ENCODE peak calls at places on chromosomes 3 and 15, in six cellular contexts. Q is H9, R is GM23248, C is K562, Y is H1, Z is PC-3. S is an unnamed sample. For H4K20me1, the result is how much of the 10 kb centered on the place peaks cover.

GRCh38 chr15:101551696-101552591 is 62.4 kb upstream of the PCSK6 start:
- DNase-seq in C (no peak), Y (no peak), R (no peak), Z (no peak), Q (no peak), S (no peak)

GRCh38 chr15:36784098-36784670 is 204.8 kb downstream of the CDIN1 start:
- DNase-seq in R (no peak), Z (no peak), Q (no peak), Y (no peak), C (no peak), S (no peak)

GRCh38 chr15:66698318-66698961 is 3.6 kb upstream of the SMAD6 start:
- DNase-seq in Q (peak), C (peak), Y (peak), R (peak), Z (peak), S (peak)

GRCh38 chr15:62334581-62334980 is 169.5 kb upstream of the C2CD4B start:
- DNase-seq in Z (no peak), Y (no peak), R (no peak), Q (no peak), C (no peak), S (no peak)

GRCh38 chr15:41513282-41514227 is at the start of gene LTK:
- DNase-seq in Z (no peak), C (peak), Q (peak), Y (no peak), R (peak), S (no peak)

GRCh38 chr15:20341901-20342605 is 199.5 kb downstream of the GOLGA6L6 start:
- DNase-seq in Q (peak), Z (peak), R (no peak), Y (no peak), C (peak), S (no peak)

GRCh38 chr3:45915518-45916231 is 27.6 kb upstream of the CXCR6 start:
- DNase-seq in C (peak), Y (no peak), Z (peak), Q (no peak), R (peak), S (peak)

GRCh38 chr15:82081904-82082810 is 36.3 kb upstream of the MEX3B start:
- DNase-seq in C (peak), Q (peak), Z (peak), R (peak), Y (no peak), S (peak)

GRCh38 chr15:65980824-65981456 is 111.6 kb downstream of the RAB11A start:
- DNase-seq in C (peak), Q (peak), Y (peak), Z (peak), R (peak), S (peak)

GRCh38 chr15:67066041-67067021 is 929 bp downstream of the SMAD3 start:
- DNase-seq in C (peak), Q (no peak), Y (no peak), R (peak), Z (no peak), S (no peak)

GRCh38 chr3:58880182-58880581 is 169.6 kb downstream of the CFAP20DC start:
- DNase-seq in R (peak), Q (no peak), Z (peak), C (no peak), Y (no peak), S (peak)

GRCh38 chr3:100525753-100526612 is 33.6 kb downstream of the TMEM45A start:
- DNase-seq in R (peak), Z (peak), Y (no peak), Q (no peak), C (no peak), S (peak)

GRCh38 chr3:126668450-126669401 is 13.8 kb upstream of the TXNRD3 start:
- DNase-seq in R (no peak), Q (no peak), Z (no peak), C (no peak), Y (no peak), S (no peak)

GRCh38 chr3:55543228-55543627 is 56.1 kb upstream of the WNT5A start:
- DNase-seq in C (no peak), Z (no peak), Y (no peak), R (peak), Q (no peak), S (no peak)

GRCh38 chr15:48062476-48062875 is 58.3 kb upstream of the SLC24A5 start:
- DNase-seq in Y (no peak), C (no peak), R (no peak), Q (no peak), Z (peak), S (peak)

GRCh38 chr3:12797124-12797891 is 828 bp downstream of the CAND2 start:
- DNase-seq in Q (no peak), C (no peak), Y (no peak), Z (no peak), R (no peak), S (no peak)

GRCh38 chr15:68583936-68584703 is 5.3 kb downstream of the CORO2B start:
- DNase-seq in R (no peak), Y (no peak), Z (no peak), Q (no peak), C (no peak), S (no peak)

GRCh38 chr3:121998030-121998580 is 23.9 kb downstream of the ILDR1 start:
- DNase-seq in Y (no peak), R (peak), Z (peak), Q (no peak), C (no peak), S (peak)

GRCh38 chr3:55143928-55144671 is 216.2 kb upstream of the LRTM1 start:
- DNase-seq in R (peak), C (no peak), Q (no peak), Y (no peak), Z (no peak), S (peak)

GRCh38 chr3:188605231-188605630 is 451.3 kb downstream of the LPP start:
- DNase-seq in R (peak), C (no peak), Z (no peak), Q (no peak), Y (no peak), S (peak)

GRCh38 chr15:67176195-67176971 is 78.1 kb downstream of the AAGAB start:
- DNase-seq in C (no peak), Z (no peak), R (no peak), Q (no peak), Y (no peak), S (no peak)

GRCh38 chr3:55264933-55265332 is 222.2 kb downstream of the WNT5A start:
- DNase-seq in Z (no peak), Q (no peak), C (no peak), R (peak), Y (no peak), S (no peak)

GRCh38 chr3:67329358-67329757 is 325.1 kb downstream of the SUCLG2 start:
- DNase-seq in Q (no peak), Y (no peak), Z (no peak), R (no peak), C (no peak), S (no peak)

GRCh38 chr3:171553085-171553484 is 92.9 kb upstream of the TNIK start:
- DNase-seq in Z (no peak), C (no peak), Y (no peak), R (no peak), Q (no peak), S (no peak)

GRCh38 chr3:17231537-17232261 is 346.9 kb downstream of the PLCL2 start:
- DNase-seq in Y (no peak), C (no peak), Z (no peak), Q (no peak), R (no peak), S (no peak)

GRCh38 chr3:169085827-169086226 is 577.7 kb downstream of the MECOM start:
- DNase-seq in C (no peak), Z (peak), Q (no peak), Y (no peak), R (peak), S (peak)

GRCh38 chr15:66673410-66674322 is 28.4 kb upstream of the SMAD6 start:
- DNase-seq in C (peak), Y (peak), Q (peak), Z (no peak), R (peak), S (peak)

GRCh38 chr15:35115155-35115725 is 30.1 kb upstream of the NANOGP8 start:
- DNase-seq in Q (no peak), R (no peak), C (no peak), Z (no peak), Y (no peak), S (no peak)

GRCh38 chr3:139295040-139295439 is 48.8 kb upstream of the MRPS22 start:
- DNase-seq in C (no peak), Q (no peak), Z (no peak), Y (no peak), R (peak), S (no peak)

GRCh38 chr3:122754867-122755835 is 38.5 kb downstream of the HSPBAP1 start:
- DNase-seq in R (peak), Q (peak), Z (peak), C (peak), Y (no peak), S (peak)

GRCh38 chr3:131692356-131692755 is 189.6 kb upstream of the MRPL3 start:
- DNase-seq in R (no peak), Y (no peak), C (no peak), Z (no peak), Q (no peak), S (no peak)

GRCh38 chr3:27568393-27568792 is 84.2 kb upstream of the SLC4A7 start:
- DNase-seq in Q (no peak), C (no peak), R (peak), Z (peak), Y (no peak), S (no peak)

GRCh38 chr3:34872406-34872805 is 766.9 kb upstream of the ARPP21 start:
- DNase-seq in Y (no peak), Z (no peak), C (no peak), R (no peak), Q (no peak), S (no peak)

GRCh38 chr3:71305246-71306206 is 278.0 kb downstream of the FOXP1 start:
- DNase-seq in C (no peak), Q (peak), Z (peak), R (no peak), Y (peak), S (peak)

GRCh38 chr3:195249858-195250464 is 21.0 kb downstream of the XXYLT1 start:
- DNase-seq in Q (no peak), C (no peak), Z (no peak), Y (no peak), R (no peak), S (no peak)

GRCh38 chr3:152399374-152399773 is 130.6 kb downstream of the MBNL1 start:
- DNase-seq in R (peak), Y (no peak), Z (peak), Q (no peak), C (no peak), S (peak)
- H4K20me1 ChIP-seq in R (under half), Y (under half), Z (under half), Q (under half), C (under half), S (under half)

DNA sequence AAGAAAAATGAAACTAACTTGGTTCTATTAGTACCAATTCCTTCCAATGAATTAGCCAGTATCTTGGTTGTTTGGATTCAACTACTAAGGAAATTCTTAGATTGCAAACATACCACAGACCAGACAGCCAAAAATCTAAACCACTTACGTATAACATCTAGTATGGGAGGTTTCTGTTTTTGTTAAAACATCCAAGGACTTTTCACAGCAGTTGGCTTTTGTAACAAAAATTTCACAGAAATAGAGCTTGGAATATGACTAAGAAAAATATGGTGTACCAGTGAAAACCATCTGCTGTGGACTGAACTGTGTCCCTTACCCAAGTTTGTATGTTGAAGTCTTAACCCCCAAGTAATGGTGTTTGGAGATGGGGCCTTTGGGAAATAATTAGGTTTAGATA is 199.2 kb downstream of the OTOL1 start:
- DNase-seq in Z (no peak), Q (no peak), R (no peak), C (no peak), Y (no peak), S (peak)
- H4K20me1 ChIP-seq in Z (under half), Q (under half), R (under half), C (under half), Y (under half), S (under half)

DNA sequence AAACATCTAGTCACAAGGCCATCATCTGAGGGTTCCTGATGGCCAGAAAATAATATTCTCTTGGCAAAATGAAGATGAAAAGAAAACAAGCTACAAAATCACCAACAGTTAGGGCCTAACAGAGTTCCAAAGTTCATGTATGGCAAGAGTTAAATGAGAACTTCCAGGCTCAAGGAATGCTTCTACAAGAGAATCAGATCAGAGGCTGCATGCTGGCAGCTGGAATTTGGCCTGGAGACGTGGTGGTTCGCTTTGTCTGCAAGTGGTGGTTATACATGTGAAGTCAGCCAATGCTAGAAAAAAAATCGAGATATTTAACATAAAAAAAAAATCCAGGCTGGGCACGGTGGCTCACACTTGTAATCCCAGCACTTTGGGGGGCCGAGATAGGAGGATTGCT is 5.6 kb downstream of the SIAH2 start:
- DNase-seq in Y (no peak), C (no peak), Z (no peak), Q (no peak), R (no peak), S (no peak)
- H4K20me1 ChIP-seq in Y (under half), C (under half), Z (under half), Q (under half), R (under half), S (under half)

DNA sequence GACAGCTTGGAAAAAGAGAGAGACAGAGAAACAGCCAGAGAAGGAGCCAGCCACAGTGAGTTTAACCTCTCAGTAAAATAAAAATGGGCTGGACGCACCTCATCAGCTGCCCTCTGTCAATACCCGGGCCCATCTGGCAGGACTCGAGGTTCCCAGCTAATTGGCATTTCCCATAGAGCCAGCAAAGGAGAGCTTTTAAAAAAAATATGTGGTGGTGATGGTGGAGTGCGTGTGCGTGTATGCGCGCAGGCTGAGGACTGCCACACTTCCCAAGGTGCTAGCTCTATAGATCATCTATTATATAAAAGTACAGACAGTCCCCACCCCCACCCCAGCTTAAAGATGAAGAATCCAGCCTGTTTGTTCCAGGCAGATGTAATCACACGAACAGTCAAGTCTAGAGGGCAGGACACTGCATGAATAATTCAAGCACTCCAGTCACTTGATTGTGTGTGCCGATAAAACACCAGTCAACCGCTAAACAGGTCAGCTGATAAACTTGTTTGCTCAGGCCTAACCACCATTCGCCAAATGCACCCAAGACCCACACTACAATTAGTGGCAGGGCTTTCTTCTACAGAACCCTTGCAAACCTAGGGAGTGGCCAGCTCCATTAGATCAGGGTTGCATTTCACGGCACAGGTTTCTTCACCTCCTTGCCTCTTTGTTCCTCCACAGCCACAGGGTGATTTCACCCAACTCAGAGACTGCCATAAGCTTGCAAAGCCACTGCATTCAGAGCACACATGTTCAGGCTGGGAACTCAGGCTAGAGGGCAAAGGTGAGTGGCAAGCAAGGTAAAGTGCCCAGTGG is 5.9 kb downstream of the TLE3 start:
- DNase-seq in C (no peak), R (no peak), Z (peak), Q (no peak), Y (no peak), S (peak)
- H4K20me1 ChIP-seq in C (under half), R (under half), Z (half or more), Q (under half), Y (under half), S (under half)

GRCh38 chr15:70054366-70054765 is 43.4 kb downstream of the TLE3 start:
- DNase-seq in Z (no peak), C (no peak), Q (no peak), Y (no peak), R (no peak), S (no peak)

GRCh38 chr15:70051948-70052633 is 45.6 kb downstream of the TLE3 start:
- DNase-seq in R (no peak), C (no peak), Z (no peak), Q (no peak), Y (no peak), S (no peak)

GRCh38 chr15:70053703-70054229 is 44.0 kb downstream of the TLE3 start:
- DNase-seq in Z (no peak), Q (no peak), C (no peak), Y (no peak), R (no peak), S (no peak)

GRCh38 chr15:70054884-70055387 is 42.8 kb downstream of the TLE3 start:
- DNase-seq in Z (no peak), C (no peak), Y (no peak), Q (no peak), R (no peak), S (no peak)

DNA sequence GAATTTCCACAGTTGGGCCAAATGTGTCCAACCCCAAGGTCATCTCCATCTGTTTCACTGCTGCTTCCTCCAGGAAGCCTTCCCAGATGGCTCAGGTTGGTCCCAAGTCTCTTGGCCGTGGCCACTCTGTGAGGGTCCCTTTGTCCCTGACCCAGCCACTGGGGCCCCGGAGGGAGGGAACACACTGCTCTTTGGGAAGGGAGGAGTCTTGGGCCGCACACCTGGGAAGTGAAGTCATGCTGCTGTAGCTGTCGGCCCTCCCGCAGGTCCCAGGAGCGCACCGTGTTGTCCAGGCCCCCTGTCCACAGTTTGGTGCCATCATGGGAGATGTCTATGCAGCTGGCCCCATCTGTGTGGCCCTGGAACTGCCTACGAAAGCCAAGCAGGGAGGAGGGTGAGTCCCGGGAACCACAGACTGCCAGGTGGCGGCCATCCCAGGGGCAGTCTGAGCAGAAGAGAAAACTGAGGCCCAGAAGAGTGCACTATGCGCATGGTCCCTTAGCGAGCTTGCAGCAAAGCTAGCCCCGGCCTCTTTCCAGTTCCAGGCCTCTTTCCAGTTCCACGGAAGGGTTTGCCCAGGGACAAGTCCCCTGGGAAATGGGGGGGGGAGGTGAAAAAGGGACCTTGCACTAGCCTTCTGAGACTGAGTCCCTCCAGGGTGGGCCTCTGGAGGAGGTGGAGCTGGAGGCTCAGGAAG is 44.6 kb downstream of the TLE3 start:
- DNase-seq in Q (no peak), R (no peak), C (no peak), Z (no peak), Y (no peak), S (no peak)
- H4K20me1 ChIP-seq in Q (under half), R (under half), C (under half), Z (under half), Y (under half), S (under half)

GRCh38 chr3:4644954-4645353 is 151.8 kb downstream of the ITPR1 start:
- DNase-seq in R (peak), Y (no peak), Z (no peak), C (no peak), Q (no peak), S (no peak)
- H4K20me1 ChIP-seq in R (under half), Y (under half), Z (under half), C (under half), Q (under half), S (under half)

DNA sequence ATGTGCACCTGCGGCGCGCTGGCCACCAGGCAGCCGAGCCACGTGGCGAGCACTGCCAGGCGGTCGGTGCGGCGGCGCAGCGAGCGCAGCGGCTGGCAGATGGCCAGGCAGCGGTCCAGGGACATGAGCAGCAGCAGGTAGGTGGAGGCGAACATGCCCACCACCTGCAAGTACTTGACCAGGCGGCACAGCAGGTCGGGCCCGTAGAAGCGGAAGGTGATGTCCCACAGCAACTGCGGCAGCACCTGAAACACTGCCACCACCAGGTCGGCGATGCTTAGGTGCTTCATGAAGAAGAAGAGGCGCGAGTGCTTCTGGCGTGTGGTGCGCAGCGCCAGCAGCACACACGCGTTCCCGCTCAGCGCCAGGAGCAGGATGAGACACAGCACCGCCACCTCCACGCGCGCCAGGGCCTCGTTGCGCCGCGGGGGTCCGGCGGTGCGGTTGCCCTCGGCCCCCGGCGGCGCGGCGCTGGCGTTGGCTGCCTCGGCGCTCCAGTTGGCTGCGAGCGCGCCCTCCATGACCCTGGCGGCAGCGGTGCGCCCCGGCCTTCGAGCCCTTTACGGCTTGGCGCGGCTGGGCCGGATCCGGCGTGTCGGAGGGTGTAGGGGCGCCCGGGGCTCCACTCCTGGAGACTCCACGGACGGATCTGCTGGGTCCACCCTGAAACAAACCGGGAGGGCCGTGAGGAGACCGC is 1.6 kb downstream of the OXTR start:
- DNase-seq in R (peak), C (no peak), Z (peak), Q (peak), Y (peak), S (peak)
- H4K20me1 ChIP-seq in R (under half), C (under half), Z (under half), Q (under half), Y (under half), S (under half)

GRCh38 chr3:32820971-32821685 is 3.3 kb downstream of the TRIM71 start:
- DNase-seq in Z (no peak), Q (no peak), C (no peak), Y (no peak), R (no peak), S (no peak)
- H4K20me1 ChIP-seq in Z (under half), Q (under half), C (under half), Y (under half), R (under half), S (under half)

S was measured in fibroblast of lung.